ENCODE peak calls at places on chromosomes 3 and 15, in six cellular contexts. C, U, T, W, D and R are unnamed samples.

GRCh38 chr15:65105038-65105437 is 10.0 kb downstream of the UBAP1L start:
- DNase-seq in D (no peak), U (no peak), T (no peak), W (no peak), C (no peak), R (no peak)

GRCh38 chr3:150721285-150722130 is 17.8 kb upstream of the ERICH6 start:
- DNase-seq in T (peak; percentile 76), W (peak; percentile 67), D (peak; percentile 73), C (no peak), U (no peak), R (peak; percentile 34)

GRCh38 chr15:99603828-99604227 is 38.0 kb downstream of the MEF2A start:
- DNase-seq in D (no peak), U (no peak), W (no peak), T (no peak), C (no peak), R (no peak)

GRCh38 chr3:119978554-119979208 is 115.6 kb downstream of the GSK3B start:
- DNase-seq in U (no peak), D (no peak), W (no peak), T (no peak), C (no peak), R (no peak)

GRCh38 chr15:59791646-59792208 is 102.6 kb upstream of the BNIP2 start:
- DNase-seq in U (no peak), C (no peak), D (no peak), T (no peak), W (no peak), R (no peak)

GRCh38 chr15:73232771-73233170 is 136.0 kb downstream of the HCN4 start:
- DNase-seq in W (no peak), C (no peak), T (no peak), U (no peak), D (no peak), R (no peak)

GRCh38 chr3:146250449-146251382 is at the start of gene PLSCR4:
- DNase-seq in T (peak; percentile 69), C (no peak), D (peak; percentile 19), W (no peak), U (no peak), R (no peak)

GRCh38 chr3:175073209-175073905 is 214.2 kb downstream of the NAALADL2 start:
- DNase-seq in T (no peak), W (no peak), U (no peak), C (no peak), D (no peak), R (no peak)

GRCh38 chr3:190024912-190025311 is 95.8 kb downstream of the P3H2 start:
- DNase-seq in D (no peak), T (no peak), C (no peak), W (no peak), U (no peak), R (no peak)

GRCh38 chr3:48478631-48479555 is 25.1 kb downstream of the SHISA5 start:
- DNase-seq in T (no peak), U (no peak), W (peak; percentile 23), C (no peak), D (no peak), R (peak; percentile 43)

GRCh38 chr15:95868450-95868849 is 462.1 kb upstream of the NR2F2 start:
- DNase-seq in C (no peak), U (no peak), T (no peak), D (no peak), W (no peak), R (no peak)

GRCh38 chr3:38534180-38534579 is 38.0 kb downstream of the EXOG start:
- DNase-seq in C (no peak), T (no peak), D (no peak), U (no peak), W (no peak), R (no peak)

GRCh38 chr3:45582407-45582806 is 12.1 kb upstream of the LIMD1 start:
- DNase-seq in W (no peak), C (no peak), D (no peak), U (no peak), T (no peak), R (no peak)

GRCh38 chr15:90902996-90903732 is at the start of gene MAN2A2:
- DNase-seq in C (no peak), U (no peak), D (peak; percentile 82), T (peak; percentile 88), W (peak; percentile 15), R (peak; percentile 72)

GRCh38 chr3:178443634-178444033 is 92.6 kb upstream of the KCNMB2 start:
- DNase-seq in W (no peak), U (no peak), D (no peak), C (no peak), T (no peak), R (no peak)

GRCh38 chr3:188279696-188280398 is 125.9 kb downstream of the LPP start:
- DNase-seq in D (no peak), C (no peak), W (no peak), U (no peak), T (no peak), R (no peak)

GRCh38 chr3:186413615-186414415 is 51.8 kb upstream of the DGKG start:
- DNase-seq in T (no peak), D (peak; percentile 30), W (no peak), U (peak; percentile 23), C (peak; percentile 17), R (peak; percentile 29)

GRCh38 chr3:41198526-41198925 is 779 bp upstream of the CTNNB1 start:
- DNase-seq in U (no peak), W (peak; percentile 20), D (no peak), C (no peak), T (peak; percentile 33), R (no peak)

GRCh38 chr3:151630938-151631417 is 102.7 kb upstream of the AADACL2 start:
- DNase-seq in C (no peak), D (no peak), T (peak; percentile 62), U (no peak), W (peak; percentile 62), R (no peak)

GRCh38 chr3:23442598-23443383 is 239.7 kb downstream of the UBE2E2 start:
- DNase-seq in W (no peak), T (no peak), U (no peak), D (peak; percentile 17), C (no peak), R (peak; percentile 71)

GRCh38 chr15:64574220-64574994 is 114.0 kb downstream of the ZNF609 start:
- DNase-seq in C (no peak), T (no peak), U (no peak), W (no peak), D (peak; percentile 34), R (no peak)

GRCh38 chr3:158167737-158168469 is 58.0 kb downstream of the RSRC1 start:
- DNase-seq in D (no peak), T (peak; percentile 78), U (no peak), C (no peak), W (peak; percentile 28), R (peak; percentile 70)

GRCh38 chr3:87206070-87206469 is 21.0 kb upstream of the CHMP2B start:
- DNase-seq in C (no peak), D (no peak), T (no peak), U (no peak), W (peak; percentile 82), R (no peak)

GRCh38 chr3:156787926-156788663 is 38.1 kb upstream of the LEKR1 start:
- DNase-seq in U (no peak), D (peak; percentile 17), C (no peak), W (no peak), T (peak; percentile 84), R (no peak)

GRCh38 chr3:127002195-127003174 is 19.6 kb downstream of the PLXNA1 start:
- DNase-seq in T (peak; percentile 27), D (peak; percentile 97), W (no peak), U (peak; percentile 58), C (no peak), R (no peak)

GRCh38 chr3:110237091-110237615 is 834.5 kb upstream of the NECTIN3 start:
- DNase-seq in C (no peak), W (no peak), T (no peak), U (no peak), D (no peak), R (no peak)

GRCh38 chr3:114445233-114445632 is 151.4 kb downstream of the TIGIT start:
- DNase-seq in T (no peak), U (no peak), D (no peak), C (no peak), W (no peak), R (no peak)

DNA sequence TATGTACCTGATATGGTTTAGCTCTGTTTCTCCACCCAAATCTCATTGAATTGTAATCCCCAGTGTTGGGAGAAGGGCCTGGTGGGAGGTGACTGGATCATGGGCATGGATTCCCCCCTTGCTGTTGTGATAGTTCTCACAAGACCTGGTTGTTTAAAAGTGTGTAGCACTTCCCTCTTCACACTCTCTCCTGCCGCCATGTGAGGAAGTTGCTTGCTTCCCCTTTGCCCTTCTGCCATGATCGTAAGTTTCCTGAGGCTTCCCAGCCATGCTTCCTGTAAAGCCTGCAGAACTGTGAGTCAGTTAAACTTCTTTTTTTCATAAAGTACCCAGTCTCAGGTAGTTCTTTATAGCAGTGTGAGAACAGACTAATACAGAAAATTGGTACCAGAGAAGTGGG is 93.1 kb downstream of the C3orf70 start:
- DNase-seq in T (no peak), D (no peak), U (no peak), C (no peak), W (no peak), R (peak; percentile 78)
- TF ChIP-seq GABPA in T (no peak), D (no peak), U (no peak), C (no peak), W (no peak), R (no peak)

GRCh38 chr3:53192608-53193007 is 31.6 kb downstream of the PRKCD start:
- DNase-seq in W (no peak), D (peak; percentile 11), T (no peak), U (no peak), C (no peak), R (no peak)
- TF ChIP-seq POLR2AphosphoS5 in W (no peak), D (no peak), T (no peak), U (no peak), C (no peak), R (no peak)

GRCh38 chr15:68186671-68187397 is 18.3 kb downstream of the CALML4 start:
- DNase-seq in W (no peak), C (no peak), T (no peak), D (no peak), U (no peak), R (no peak)
- TF ChIP-seq GABPA in W (no peak), C (no peak), T (no peak), D (no peak), U (no peak), R (no peak)

GRCh38 chr15:101244889-101245668 is 6.8 kb downstream of the CHSY1 start:
- DNase-seq in D (no peak), W (no peak), U (no peak), C (no peak), T (no peak), R (no peak)

GRCh38 chr15:101244039-101244781 is 7.6 kb downstream of the CHSY1 start:
- DNase-seq in W (peak; percentile 63), D (no peak), T (no peak), U (no peak), C (no peak), R (peak; percentile 49)

GRCh38 chr15:101246824-101247745 is 4.8 kb downstream of the CHSY1 start:
- DNase-seq in T (no peak), U (no peak), D (no peak), W (no peak), C (no peak), R (no peak)

GRCh38 chr15:101248274-101248673 is 3.6 kb downstream of the CHSY1 start:
- DNase-seq in W (no peak), D (no peak), U (no peak), C (no peak), T (no peak), R (no peak)

DNA sequence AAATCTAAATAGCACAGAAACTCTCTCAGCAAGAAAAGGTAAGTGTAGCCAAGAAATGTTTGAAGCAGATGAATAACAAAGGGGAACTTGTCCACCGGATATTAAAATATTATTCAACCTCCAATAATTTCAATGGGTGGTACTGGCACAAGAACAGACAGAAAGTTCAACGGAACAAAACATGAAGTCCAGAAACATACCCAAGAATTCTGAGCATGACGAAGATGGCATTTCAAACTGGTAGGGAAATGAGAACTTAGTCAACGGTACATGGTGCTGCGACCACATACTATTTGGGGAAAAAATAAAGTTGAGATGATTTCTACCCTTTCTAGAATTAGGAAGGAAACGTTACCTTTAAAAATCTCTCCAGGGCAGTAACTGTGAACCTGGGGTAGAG is 5.5 kb downstream of the CHSY1 start:
- DNase-seq in T (no peak), U (no peak), D (no peak), W (no peak), C (no peak), R (no peak)
- TF ChIP-seq POLR2AphosphoS5 in T (no peak), U (no peak), D (no peak), W (no peak), C (no peak), R (no peak)